ENCODE peak calls at places on chromosomes 2 and 18, in eight cellular contexts. S is naive thymus-derived CD8-positive, alpha-beta T cell; G is mesendoderm; X is activated CD4-positive, alpha-beta T cell treated with anti-CD3 and anti-CD28 coated beads, Interleukin-2, amount 50 U/mL, for 1 hour; J is erythroblast; L is non-pigmented ciliary epithelial cell; U is effector CD4-positive, alpha-beta T cell; O is stimulated activated CD4-positive, alpha-beta T cell treated with anti-CD3 and anti-CD28 coated beads, Interleukin-2, amount 100 ng/mL, for 4 hours. C is an unnamed sample.

GRCh38 chr2:105363192-105363591 is 25.9 kb downstream of the C2orf49 start:
- DNase-seq in O (no peak), L (no peak), G (no peak), X (no peak), J (no peak), U (no peak), S (no peak), C (no peak)

GRCh38 chr2:169050476-169051240 is 18.7 kb upstream of the DHRS9 start:
- DNase-seq in X (no peak), U (no peak), S (no peak), L (no peak), J (peak), G (peak), O (no peak), C (no peak)

GRCh38 chr2:54999182-54999581 is 51.1 kb downstream of the RTN4 start:
- DNase-seq in O (no peak), L (peak), J (peak), S (no peak), G (no peak), X (no peak), U (no peak), C (peak)

GRCh38 chr2:14831458-14831857 is 198.9 kb downstream of the LRATD1 start:
- DNase-seq in O (no peak), S (no peak), U (no peak), G (no peak), L (no peak), J (no peak), X (no peak), C (peak)

GRCh38 chr2:129296401-129297343 is 682.8 kb upstream of the RAB6C start:
- DNase-seq in X (no peak), L (no peak), J (no peak), U (no peak), G (no peak), O (no peak), S (no peak), C (no peak)

GRCh38 chr2:231902598-231902997 is 23.6 kb downstream of the NPPC start:
- DNase-seq in O (no peak), G (no peak), S (no peak), X (no peak), J (no peak), L (no peak), U (no peak), C (no peak)

GRCh38 chr2:9097239-9097638 is 93.8 kb upstream of the MBOAT2 start:
- DNase-seq in G (peak), J (no peak), S (no peak), U (no peak), O (no peak), X (no peak), L (no peak), C (no peak)

GRCh38 chr18:67108894-67109293 is 407.6 kb downstream of the DSEL start:
- DNase-seq in O (no peak), U (no peak), S (no peak), J (no peak), X (no peak), G (no peak), L (no peak), C (no peak)

GRCh38 chr18:59767732-59768131 is 70.5 kb upstream of the CCBE1 start:
- DNase-seq in L (no peak), G (no peak), O (no peak), S (no peak), X (no peak), J (no peak), U (no peak), C (no peak)

GRCh38 chr18:65091737-65092329 is 659.0 kb upstream of the CDH7 start:
- DNase-seq in L (no peak), X (no peak), U (no peak), S (no peak), O (no peak), G (peak), J (peak), C (peak)

GRCh38 chr2:85961754-85962153 is 73.0 kb upstream of the ST3GAL5 start:
- DNase-seq in U (no peak), O (no peak), L (no peak), X (no peak), G (no peak), S (no peak), J (no peak), C (no peak)

GRCh38 chr2:3168230-3168891 is 209.3 kb downstream of the EIPR1 start:
- DNase-seq in U (no peak), G (peak), L (peak), J (no peak), S (no peak), X (no peak), O (no peak), C (no peak)

GRCh38 chr18:50424877-50425690 is 50.2 kb downstream of the SKA1 start:
- DNase-seq in J (peak), U (no peak), G (no peak), S (no peak), L (peak), X (no peak), O (no peak), C (no peak)

GRCh38 chr18:9418047-9418690 is 57.1 kb upstream of the RALBP1 start:
- DNase-seq in J (no peak), L (no peak), U (no peak), S (no peak), O (no peak), G (no peak), X (no peak), C (no peak)

GRCh38 chr2:162007447-162008040 is 66.5 kb downstream of the DPP4 start:
- DNase-seq in G (no peak), S (peak), J (peak), X (no peak), U (no peak), L (no peak), O (no peak), C (no peak)

GRCh38 chr18:12652861-12653401 is 5.0 kb downstream of the SPIRE1 start:
- DNase-seq in X (no peak), J (peak), U (no peak), L (no peak), G (no peak), O (no peak), S (no peak), C (no peak)

GRCh38 chr18:8261651-8262091 is 347.6 kb upstream of the RAB12 start:
- DNase-seq in J (no peak), L (no peak), X (no peak), U (no peak), S (no peak), O (no peak), G (no peak), C (no peak)

GRCh38 chr2:66440011-66440542 is 5.2 kb downstream of the MEIS1 start:
- DNase-seq in X (no peak), O (no peak), S (no peak), J (no peak), U (no peak), G (peak), L (no peak), C (no peak)

GRCh38 chr18:44170208-44170880 is 510.3 kb upstream of the SETBP1 start:
- DNase-seq in J (no peak), S (no peak), X (no peak), L (no peak), G (no peak), U (no peak), O (no peak), C (no peak)

GRCh38 chr2:163255086-163255485 is 416.5 kb upstream of the KCNH7 start:
- DNase-seq in U (no peak), X (no peak), O (no peak), G (no peak), S (no peak), J (no peak), L (no peak), C (no peak)

GRCh38 chr2:55338268-55338667 is 69.2 kb upstream of the MTIF2 start:
- DNase-seq in L (no peak), U (no peak), X (no peak), G (no peak), J (no peak), O (no peak), S (no peak), C (no peak)

GRCh38 chr2:8481463-8482009 is 200.3 kb upstream of the ID2 start:
- DNase-seq in O (no peak), G (no peak), U (no peak), L (no peak), S (peak), J (no peak), X (no peak), C (no peak)

GRCh38 chr18:3634250-3634939 is 184.4 kb downstream of the TGIF1 start:
- DNase-seq in X (no peak), U (no peak), L (no peak), S (no peak), O (no peak), J (no peak), G (no peak), C (no peak)

GRCh38 chr2:69163109-69163508 is 150.1 kb downstream of the ANTXR1 start:
- DNase-seq in G (peak), S (no peak), X (no peak), U (no peak), O (no peak), J (peak), L (peak), C (no peak)

C was measured in T47D.